ENCODE peak calls at places on chromosomes 5 and 9, in four cellular contexts. A is sigmoid colon, Z is left ventricle myocardium inferior, R is RWPE1. Y is an unnamed sample.

GRCh38 chr5:169148066-169148740 is 152.7 kb downstream of the SLIT3 start:
- DNase-seq in A (no peak), Z (no peak), R (no peak), Y (no peak)

GRCh38 chr9:112437406-112437805 is 49.2 kb upstream of the KIAA1958 start:
- DNase-seq in A (no peak), Z (no peak), R (no peak), Y (no peak)

GRCh38 chr5:79399046-79399445 is 114.9 kb downstream of the HOMER1 start:
- DNase-seq in A (no peak), Z (no peak), R (no peak), Y (no peak)

GRCh38 chr5:10520716-10521115 is 43.2 kb upstream of the ANKRD33B start:
- DNase-seq in A (no peak), Z (no peak), R (no peak), Y (peak; percentile 48)

GRCh38 chr9:126043691-126044090 is 282.9 kb upstream of the MVB12B start:
- DNase-seq in A (no peak), Z (no peak), R (no peak), Y (peak; percentile 45)

GRCh38 chr9:84621811-84622210 is 47.7 kb upstream of the NTRK2 start:
- DNase-seq in A (no peak), Z (no peak), R (no peak), Y (no peak)

GRCh38 chr9:120030847-120031246 is 549.1 kb downstream of the CDK5RAP2 start:
- DNase-seq in A (no peak), Z (no peak), R (no peak), Y (no peak)

GRCh38 chr9:33222031-33222430 is 17.9 kb upstream of the SPINK4 start:
- DNase-seq in A (no peak), Z (no peak), R (peak; percentile 38), Y (no peak)

GRCh38 chr9:113222482-113222841 is 1.1 kb downstream of the SLC31A1 start:
- DNase-seq in A (no peak), Z (no peak), R (peak; percentile 20), Y (peak; percentile 39)

GRCh38 chr9:91192379-91192775 is 169.3 kb downstream of the AUH start:
- DNase-seq in A (no peak), Z (no peak), R (no peak), Y (no peak)

GRCh38 chr9:94829380-94830070 is 103.0 kb downstream of the AOPEP start:
- DNase-seq in A (no peak), Z (no peak), R (no peak), Y (no peak)
- TF ChIP-seq CTCF in A (no peak), Z (no peak), R (no peak), Y (no peak)

DNA sequence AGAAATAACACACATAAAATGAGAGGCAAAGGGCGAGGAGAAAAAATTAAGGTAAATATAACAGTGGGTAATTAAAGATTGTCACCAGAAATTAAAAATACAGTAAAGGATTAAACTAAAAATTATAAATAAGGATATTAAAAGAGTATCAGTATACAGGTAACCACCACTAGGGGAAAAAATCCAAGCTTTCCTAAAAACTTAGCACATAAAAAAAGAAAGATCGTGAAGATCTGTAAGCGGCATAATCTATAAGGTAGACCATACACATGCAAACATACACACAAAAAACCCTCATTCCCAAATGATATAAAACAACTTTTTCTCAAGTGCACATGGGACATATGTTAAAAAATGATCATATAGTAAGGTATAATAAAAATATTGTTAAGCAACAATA is 577.3 kb upstream of the NUDT12 start:
- DNase-seq in A (no peak), Z (no peak), R (no peak), Y (no peak)
- TF ChIP-seq CTCF in A (no peak), Z (no peak), R (no peak), Y (no peak)

GRCh38 chr9:27599102-27599501 is 25.8 kb upstream of the C9orf72 start:
- DNase-seq in A (no peak), Z (no peak), R (no peak), Y (no peak)

GRCh38 chr9:27602107-27602836 is 29.0 kb upstream of the C9orf72 start:
- DNase-seq in A (no peak), Z (no peak), R (no peak), Y (no peak)

GRCh38 chr9:27602954-27603353 is 29.7 kb upstream of the C9orf72 start:
- DNase-seq in A (no peak), Z (no peak), R (no peak), Y (no peak)

GRCh38 chr9:27599521-27600234 is 26.4 kb upstream of the C9orf72 start:
- DNase-seq in A (no peak), Z (no peak), R (no peak), Y (no peak)

DNA sequence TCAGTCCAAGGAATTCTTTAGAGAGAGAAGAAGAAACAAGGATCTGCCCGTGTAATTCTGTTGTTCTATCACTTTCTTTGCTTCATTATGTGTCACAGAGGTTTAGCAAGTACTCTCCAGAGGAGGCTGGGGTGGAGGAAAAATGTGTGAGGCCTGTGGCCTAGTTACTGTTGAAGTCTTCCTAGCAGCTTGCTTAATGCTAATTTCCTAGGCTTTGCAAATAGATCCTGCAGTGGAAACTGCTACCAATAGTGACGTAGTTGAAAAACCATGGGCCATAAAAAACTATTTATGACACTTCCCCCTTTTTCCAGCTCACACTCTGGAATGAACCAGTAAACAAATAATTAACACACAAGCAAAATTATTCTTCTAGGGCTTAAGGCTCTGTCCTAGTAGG is 27.0 kb upstream of the C9orf72 start:
- DNase-seq in A (peak; percentile 63), Z (no peak), R (no peak), Y (no peak)
- TF ChIP-seq CTCF in A (no peak), Z (no peak), R (no peak), Y (no peak)

GRCh38 chr9:83196946-83197345 is 134.0 kb upstream of the RASEF start:
- DNase-seq in A (no peak), Z (no peak), R (no peak), Y (no peak)

GRCh38 chr9:83198336-83198735 is 135.4 kb upstream of the RASEF start:
- DNase-seq in A (no peak), Z (no peak), R (no peak), Y (no peak)

GRCh38 chr9:83197611-83198010 is 134.7 kb upstream of the RASEF start:
- DNase-seq in A (no peak), Z (no peak), R (no peak), Y (no peak)

GRCh38 chr9:83200531-83200930 is 137.6 kb upstream of the RASEF start:
- DNase-seq in A (no peak), Z (no peak), R (no peak), Y (no peak)

GRCh38 chr9:83199240-83199639 is 136.3 kb upstream of the RASEF start:
- DNase-seq in A (no peak), Z (no peak), R (peak; percentile 57), Y (peak; percentile 77)
- TF ChIP-seq CTCF in A (peak; percentile 38), Z (peak; percentile 78), R (peak; percentile 27), Y (peak; percentile 84)

GRCh38 chr5:32155211-32155610 is 18.9 kb downstream of the GOLPH3 start:
- DNase-seq in A (no peak), Z (no peak), R (no peak), Y (no peak)

GRCh38 chr5:32156635-32157034 is 17.5 kb downstream of the GOLPH3 start:
- DNase-seq in A (no peak), Z (no peak), R (no peak), Y (no peak)

GRCh38 chr5:32157078-32157477 is 17.0 kb downstream of the GOLPH3 start:
- DNase-seq in A (no peak), Z (no peak), R (no peak), Y (no peak)

GRCh38 chr5:32151198-32151597 is 22.9 kb downstream of the GOLPH3 start:
- DNase-seq in A (no peak), Z (no peak), R (no peak), Y (no peak)

DNA sequence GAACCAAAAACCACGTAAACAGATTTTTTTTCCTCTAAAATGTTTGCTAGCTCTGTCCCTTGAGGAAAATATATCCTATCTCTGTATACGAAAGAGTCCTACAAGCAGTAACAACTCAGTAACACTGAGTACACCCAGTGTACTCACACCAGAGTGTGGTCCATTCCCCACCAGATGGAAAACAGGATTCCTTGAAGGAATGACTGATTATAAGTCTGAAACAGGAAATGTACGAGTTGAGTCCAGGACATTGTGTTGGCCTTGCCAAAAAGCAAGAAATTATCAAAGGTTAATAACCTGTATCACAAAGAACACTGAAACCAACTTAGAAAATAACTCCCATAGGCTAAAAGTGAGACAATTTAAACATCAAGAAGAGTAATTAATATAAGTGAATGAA is 20.4 kb downstream of the GOLPH3 start:
- DNase-seq in A (no peak), Z (no peak), R (no peak), Y (peak; percentile 61)
- TF ChIP-seq CTCF in A (no peak), Z (no peak), R (no peak), Y (no peak)

Y was measured in fibroblast of pulmonary artery.